ENCODE peak calls at places on chromosomes 6 and 20, in eight cellular contexts. S is NAMALWA; W is germinal center; K is stimulated activated CD4-positive, alpha-beta T cell treated with anti-CD3 and anti-CD28 coated beads, Interleukin-12 subunit alpha, Interleukin-12 subunit beta, amount 100 ng/mL, for 4 hours; C is adrenal gland; R is T-helper 1 cell; Q is mucosa of descending colon; A is CD8-positive, alpha-beta T cell. O is an unnamed sample.

GRCh38 chr20:10940941-10941340 is 267.1 kb upstream of the JAG1 start:
- DNase-seq in Q (no peak), C (no peak), A (no peak), R (no peak), S (no peak), W (no peak), K (no peak), O (peak; percentile 86)

GRCh38 chr6:166586424-166587156 is at the start of gene RAMACL:
- DNase-seq in K (peak; percentile 11), Q (peak; percentile 42), W (peak; percentile 93), A (peak; percentile 4), R (peak; percentile 29), C (no peak), S (peak; percentile 87), O (no peak)

GRCh38 chr6:27126815-27127537 is 120.5 kb upstream of the PRSS16 start:
- DNase-seq in W (peak; percentile 75), C (peak; percentile 91), S (peak; percentile 93), Q (peak; percentile 99), K (peak; percentile 74), R (peak; percentile 70), A (peak; percentile 73), O (peak; percentile 88)

GRCh38 chr6:1625352-1625773 is 15.6 kb downstream of the FOXC1 start:
- DNase-seq in Q (no peak), S (no peak), A (no peak), R (no peak), C (no peak), W (no peak), K (no peak), O (no peak)

GRCh38 chr6:117441824-117442264 is 16.1 kb upstream of the ROS1 start:
- DNase-seq in Q (no peak), C (no peak), W (no peak), A (no peak), K (no peak), S (no peak), R (no peak), O (no peak)

GRCh38 chr6:13671742-13672141 is 39.9 kb downstream of the RANBP9 start:
- DNase-seq in S (no peak), K (no peak), Q (no peak), W (no peak), C (no peak), A (no peak), R (no peak), O (no peak)

GRCh38 chr6:54244430-54244829 is 63.8 kb upstream of the TINAG start:
- DNase-seq in S (peak; percentile 39), A (no peak), W (peak; percentile 6), Q (no peak), C (no peak), R (no peak), K (no peak), O (peak; percentile 38)

GRCh38 chr6:126812651-126813050 is 305.8 kb upstream of the RSPO3 start:
- DNase-seq in C (no peak), S (no peak), K (no peak), A (no peak), Q (no peak), W (no peak), R (no peak), O (no peak)

GRCh38 chr20:17533396-17533795 is 2.2 kb upstream of the BFSP1 start:
- DNase-seq in C (no peak), S (peak; percentile 54), A (no peak), K (no peak), W (peak; percentile 47), R (no peak), Q (peak; percentile 41), O (peak; percentile 34)

GRCh38 chr20:42461965-42462593 is 727.6 kb downstream of the PTPRT start:
- DNase-seq in R (no peak), Q (no peak), C (no peak), S (no peak), A (no peak), W (peak; percentile 5), K (no peak), O (peak; percentile 9)

GRCh38 chr20:58783515-58783914 is 67.2 kb downstream of the GNAS-AS1 start:
- DNase-seq in K (no peak), R (no peak), S (no peak), Q (no peak), W (no peak), C (no peak), A (no peak), O (no peak)

GRCh38 chr20:42043921-42044320 is 425.7 kb upstream of the CHD6 start:
- DNase-seq in S (no peak), K (no peak), A (no peak), C (no peak), Q (no peak), R (no peak), W (no peak), O (no peak)

GRCh38 chr6:35280903-35281302 is 16.7 kb upstream of the DEF6 start:
- DNase-seq in W (no peak), K (no peak), R (no peak), S (no peak), A (no peak), Q (no peak), C (no peak), O (no peak)

GRCh38 chr6:25068866-25069265 is 133.1 kb upstream of the RIPOR2 start:
- DNase-seq in A (no peak), Q (no peak), W (no peak), R (no peak), S (no peak), C (no peak), K (no peak), O (no peak)

GRCh38 chr6:6820688-6821238 is 232.2 kb downstream of the LY86 start:
- DNase-seq in S (no peak), Q (peak; percentile 76), A (no peak), K (no peak), W (no peak), R (no peak), C (no peak), O (no peak)

GRCh38 chr20:60057866-60058807 is 99.9 kb downstream of the CDH26 start:
- DNase-seq in S (no peak), R (no peak), A (peak; percentile 22), Q (peak; percentile 8), W (no peak), K (peak; percentile 10), C (peak; percentile 43), O (no peak)

GRCh38 chr6:4603856-4604369 is 172.3 kb upstream of the CDYL start:
- DNase-seq in K (no peak), S (no peak), A (no peak), R (no peak), C (no peak), W (no peak), Q (no peak), O (no peak)

GRCh38 chr20:15236812-15237211 is 899.4 kb upstream of the FLRT3 start:
- DNase-seq in W (peak; percentile 49), C (peak; percentile 29), Q (peak; percentile 53), A (no peak), R (no peak), K (no peak), S (peak; percentile 63), O (peak; percentile 43)

GRCh38 chr20:20173269-20173668 is 120.9 kb downstream of the CFAP61 start:
- DNase-seq in R (no peak), Q (no peak), A (no peak), K (no peak), C (no peak), W (no peak), S (no peak), O (no peak)

GRCh38 chr6:89763550-89763949 is 56.0 kb downstream of the MDN1 start:
- DNase-seq in Q (no peak), W (no peak), R (no peak), K (no peak), C (no peak), A (no peak), S (no peak), O (no peak)

GRCh38 chr6:130778946-130779657 is 48.1 kb upstream of the SMLR1 start:
- DNase-seq in Q (peak; percentile 22), R (no peak), K (no peak), C (no peak), A (no peak), S (no peak), W (no peak), O (no peak)

GRCh38 chr20:47317127-47317895 is 39.2 kb downstream of the ZMYND8 start:
- DNase-seq in K (peak; percentile 58), A (peak; percentile 33), Q (peak; percentile 48), S (no peak), C (peak; percentile 95), R (peak; percentile 13), W (peak; percentile 22), O (no peak)

GRCh38 chr6:14272111-14273085 is 154.8 kb downstream of the CD83 start:
- DNase-seq in W (no peak), K (no peak), S (no peak), R (no peak), A (no peak), Q (no peak), C (no peak), O (no peak)

GRCh38 chr6:89650579-89650978 is 12.0 kb upstream of the LYRM2 start:
- DNase-seq in R (no peak), S (no peak), Q (no peak), A (no peak), K (no peak), C (no peak), W (no peak), O (no peak)

GRCh38 chr6:29641430-29642213 is 8.6 kb upstream of the GABBR1 start:
- DNase-seq in A (peak; percentile 35), Q (peak; percentile 80), K (no peak), W (no peak), S (no peak), R (no peak), C (no peak), O (no peak)

GRCh38 chr20:49505518-49505917 is 23.1 kb upstream of the KCNB1 start:
- DNase-seq in C (no peak), A (no peak), Q (no peak), S (no peak), R (no peak), W (no peak), K (no peak), O (no peak)

GRCh38 chr20:46078954-46079353 is 10.8 kb downstream of the NCOA5 start:
- DNase-seq in R (no peak), S (no peak), W (no peak), Q (no peak), C (no peak), K (no peak), A (no peak), O (no peak)

GRCh38 chr6:33980176-33980805 is 165.6 kb downstream of the GRM4 start:
- DNase-seq in K (no peak), S (no peak), W (no peak), A (no peak), R (no peak), Q (no peak), C (no peak), O (no peak)

GRCh38 chr6:137165375-137166246 is 7.8 kb downstream of the IL22RA2 start:
- DNase-seq in S (peak; percentile 63), Q (peak; percentile 70), A (no peak), C (no peak), R (peak; percentile 6), W (peak; percentile 51), K (no peak), O (peak; percentile 73)

O was measured in MM.1S.